ENCODE peak calls at places on chromosome 12, in six cellular contexts. G is AG04450, I is HEK293T, Z is EL, Y is GM13977, A is SHP77 treated with DMSO at 0.1 percent for 48 hours. W is an unnamed sample.

GRCh38 chr12:98896938-98897337 is 251.8 kb downstream of the APAF1 start:
- DNase-seq in Y (no peak), G (no peak), I (no peak), A (no peak), Z (no peak), W (peak)

GRCh38 chr12:129938089-129938488 is 34.3 kb upstream of the TMEM132D start:
- DNase-seq in G (no peak), A (no peak), Y (no peak), Z (no peak), I (no peak), W (no peak)

GRCh38 chr12:100493371-100494012 is 19.8 kb downstream of the NR1H4 start:
- DNase-seq in I (no peak), A (no peak), Y (no peak), G (no peak), Z (no peak), W (no peak)

GRCh38 chr12:66776974-66777373 is 98.1 kb upstream of the GRIP1 start:
- DNase-seq in I (no peak), A (no peak), G (no peak), Z (no peak), Y (peak), W (no peak)

GRCh38 chr12:32240210-32240609 is 133.6 kb downstream of the BICD1 start:
- DNase-seq in G (no peak), Y (no peak), I (no peak), A (no peak), Z (no peak), W (no peak)

GRCh38 chr12:117587646-117588287 is 226.3 kb upstream of the NOS1 start:
- DNase-seq in A (peak), Y (peak), Z (peak), I (peak), G (no peak), W (peak)

GRCh38 chr12:6489449-6489848 is 3.6 kb downstream of the MRPL51 start:
- DNase-seq in Z (no peak), A (no peak), Y (no peak), I (no peak), G (no peak), W (no peak)

GRCh38 chr12:93109794-93110203 is 180.7 kb upstream of the EEA1 start:
- DNase-seq in A (no peak), Z (no peak), G (no peak), I (no peak), Y (peak), W (no peak)

GRCh38 chr12:112684742-112685141 is 106.8 kb upstream of the RPH3A start:
- DNase-seq in Z (no peak), Y (no peak), A (no peak), G (no peak), I (no peak), W (peak)

GRCh38 chr12:115473257-115473956 is 789.4 kb upstream of the TBX3 start:
- DNase-seq in Z (no peak), A (no peak), I (no peak), Y (no peak), G (no peak), W (no peak)

GRCh38 chr12:52517005-52517835 is 3.0 kb downstream of the KRT5 start:
- DNase-seq in Z (no peak), A (no peak), Y (no peak), I (no peak), G (no peak), W (no peak)

GRCh38 chr12:43764528-43764927 is 5.8 kb downstream of the IRAK4 start:
- DNase-seq in Z (no peak), I (no peak), G (no peak), Y (no peak), A (no peak), W (no peak)

GRCh38 chr12:47789712-47790489 is 16.9 kb downstream of the SLC48A1 start:
- DNase-seq in G (no peak), Z (no peak), I (no peak), A (no peak), Y (no peak), W (no peak)

GRCh38 chr12:45730116-45730841 is 773 bp downstream of the ARID2 start:
- DNase-seq in A (peak), Z (peak), Y (peak), I (peak), G (no peak), W (peak)

GRCh38 chr12:48978741-48979601 is 849 bp downstream of the WNT1 start:
- DNase-seq in Y (no peak), G (no peak), Z (no peak), I (no peak), A (no peak), W (no peak)

GRCh38 chr12:3336606-3337311 is 154.2 kb upstream of the PRMT8 start:
- DNase-seq in Y (no peak), G (no peak), Z (no peak), I (no peak), A (no peak), W (no peak)

GRCh38 chr12:48542300-48542928 is 17.0 kb downstream of the OR8S1 start:
- DNase-seq in I (peak), A (peak), Z (peak), G (no peak), Y (peak), W (peak)

GRCh38 chr12:53756300-53757094 is 4.7 kb upstream of the CISTR start:
- DNase-seq in A (no peak), I (no peak), Y (no peak), Z (no peak), G (no peak), W (no peak)

GRCh38 chr12:9721394-9722092 is 11.4 kb downstream of the CLECL1 start:
- DNase-seq in Z (no peak), I (no peak), A (no peak), G (no peak), Y (no peak), W (no peak)

GRCh38 chr12:67354966-67355365 is 85.8 kb downstream of the CAND1 start:
- DNase-seq in G (no peak), I (no peak), Z (peak), A (no peak), Y (no peak), W (no peak)

GRCh38 chr12:34396861-34397590 is 374.7 kb downstream of the ALG10 start:
- DNase-seq in Y (peak), G (no peak), A (no peak), Z (no peak), I (no peak), W (no peak)

GRCh38 chr12:71492604-71493003 is 53.0 kb downstream of the LGR5 start:
- DNase-seq in A (no peak), I (no peak), G (no peak), Z (no peak), Y (no peak), W (no peak)

GRCh38 chr12:26204612-26205289 is 9.4 kb downstream of the SSPN start:
- DNase-seq in Y (no peak), A (no peak), G (no peak), Z (no peak), I (no peak), W (no peak)